ENCODE peak calls at places on chromosomes 16 and 17, in nine cellular contexts. One of them, this sample, is unnamed.
A peak's percentile ranks its signal among the peaks of the same experiment; 100 is the strongest.

GRCh38 chr16:84687715-84688114 is 12.1 kb upstream of the USP10 start:
- DNase-seq in astrocyte of the hippocampus: peak; percentile 79
- DNase-seq in HTR-8/SVneo: no peak
- DNase-seq in NCI-H146: no peak
- DNase-seq in astrocyte of the spinal cord: peak; percentile 83
- DNase-seq in NCI-H82: no peak
- DNase-seq in NCI-H1105: no peak
- DNase-seq in NCI-H524 treated with DMSO at 0.1 percent for 48 hours: no peak
- DNase-seq in IMR-90: peak; percentile 96
- DNase-seq in this sample: peak; percentile 27

GRCh38 chr16:51228097-51228659 is 77.1 kb upstream of the SALL1 start:
- DNase-seq in NCI-H82: no peak
- DNase-seq in astrocyte of the hippocampus: no peak
- DNase-seq in astrocyte of the spinal cord: no peak
- DNase-seq in HTR-8/SVneo: no peak
- DNase-seq in NCI-H146: no peak
- DNase-seq in NCI-H1105: no peak
- DNase-seq in NCI-H524 treated with DMSO at 0.1 percent for 48 hours: no peak
- DNase-seq in IMR-90: no peak
- DNase-seq in this sample: no peak

GRCh38 chr17:30584810-30585209 is 107.6 kb downstream of the GOSR1 start:
- DNase-seq in NCI-H146: no peak
- DNase-seq in NCI-H1105: no peak
- DNase-seq in NCI-H524 treated with DMSO at 0.1 percent for 48 hours: no peak
- DNase-seq in astrocyte of the hippocampus: no peak
- DNase-seq in astrocyte of the spinal cord: no peak
- DNase-seq in IMR-90: no peak
- DNase-seq in HTR-8/SVneo: no peak
- DNase-seq in NCI-H82: no peak
- DNase-seq in this sample: no peak

GRCh38 chr17:1147664-1148063 is 32.1 kb downstream of the ABR start:
- DNase-seq in HTR-8/SVneo: peak; percentile 66
- DNase-seq in astrocyte of the hippocampus: peak; percentile 85
- DNase-seq in IMR-90: peak; percentile 43
- DNase-seq in NCI-H146: peak; percentile 80
- DNase-seq in NCI-H524 treated with DMSO at 0.1 percent for 48 hours: peak; percentile 14
- DNase-seq in astrocyte of the spinal cord: peak; percentile 67
- DNase-seq in NCI-H82: peak; percentile 90
- DNase-seq in NCI-H1105: no peak
- DNase-seq in this sample: peak; percentile 86

GRCh38 chr16:6428861-6429260 is 903.8 kb upstream of the RBFOX1 start:
- DNase-seq in astrocyte of the hippocampus: no peak
- DNase-seq in NCI-H524 treated with DMSO at 0.1 percent for 48 hours: no peak
- DNase-seq in HTR-8/SVneo: no peak
- DNase-seq in IMR-90: no peak
- DNase-seq in astrocyte of the spinal cord: no peak
- DNase-seq in NCI-H1105: no peak
- DNase-seq in NCI-H82: peak; percentile 47
- DNase-seq in NCI-H146: peak; percentile 78
- DNase-seq in this sample: no peak

GRCh38 chr16:22035094-22035675 is 27.3 kb downstream of the MOSMO start:
- DNase-seq in NCI-H524 treated with DMSO at 0.1 percent for 48 hours: no peak
- DNase-seq in astrocyte of the spinal cord: no peak
- DNase-seq in NCI-H146: no peak
- DNase-seq in NCI-H1105: no peak
- DNase-seq in astrocyte of the hippocampus: no peak
- DNase-seq in NCI-H82: no peak
- DNase-seq in HTR-8/SVneo: no peak
- DNase-seq in IMR-90: no peak
- DNase-seq in this sample: no peak

GRCh38 chr16:57788252-57788841 is 13.9 kb downstream of the KIFC3 start:
- DNase-seq in astrocyte of the hippocampus: no peak
- DNase-seq in IMR-90: no peak
- DNase-seq in astrocyte of the spinal cord: no peak
- DNase-seq in NCI-H82: no peak
- DNase-seq in HTR-8/SVneo: no peak
- DNase-seq in NCI-H524 treated with DMSO at 0.1 percent for 48 hours: no peak
- DNase-seq in NCI-H146: no peak
- DNase-seq in NCI-H1105: no peak
- DNase-seq in this sample: no peak

GRCh38 chr17:2963332-2964027 is 99.9 kb downstream of the OR1D5 start:
- DNase-seq in astrocyte of the hippocampus: no peak
- DNase-seq in NCI-H1105: no peak
- DNase-seq in astrocyte of the spinal cord: no peak
- DNase-seq in IMR-90: no peak
- DNase-seq in NCI-H82: no peak
- DNase-seq in HTR-8/SVneo: no peak
- DNase-seq in NCI-H524 treated with DMSO at 0.1 percent for 48 hours: no peak
- DNase-seq in NCI-H146: no peak
- DNase-seq in this sample: no peak

GRCh38 chr16:61887903-61888302 is 148.3 kb downstream of the CDH8 start:
- DNase-seq in IMR-90: no peak
- DNase-seq in NCI-H146: no peak
- DNase-seq in NCI-H82: no peak
- DNase-seq in astrocyte of the spinal cord: peak; percentile 54
- DNase-seq in NCI-H1105: no peak
- DNase-seq in HTR-8/SVneo: no peak
- DNase-seq in astrocyte of the hippocampus: peak; percentile 48
- DNase-seq in NCI-H524 treated with DMSO at 0.1 percent for 48 hours: no peak
- DNase-seq in this sample: peak; percentile 2

GRCh38 chr16:50099957-50100648 is 34.3 kb downstream of the HEATR3 start:
- DNase-seq in astrocyte of the spinal cord: no peak
- DNase-seq in NCI-H146: no peak
- DNase-seq in astrocyte of the hippocampus: no peak
- DNase-seq in HTR-8/SVneo: no peak
- DNase-seq in NCI-H524 treated with DMSO at 0.1 percent for 48 hours: no peak
- DNase-seq in IMR-90: no peak
- DNase-seq in NCI-H82: no peak
- DNase-seq in NCI-H1105: no peak
- DNase-seq in this sample: no peak

This sample was measured in MCF 10A.